ENCODE peak calls at places on chromosomes 16 and 17, in nine cellular contexts. Y is ELR; S is AG10803; A is stimulated activated CD4-positive, alpha-beta T cell treated with anti-CD3 and anti-CD28 coated beads, Interleukin-2, amount 100 ng/mL, for 48 hours; V is AG09319; J is stomach; X is HFF-Myc; T is GM12865; N is dorsolateral prefrontal cortex. R is an unnamed sample.
A peak's percentile ranks its signal among the peaks of the same experiment; 100 is the strongest.

GRCh38 chr16:14018848-14019247 is 52.3 kb upstream of the MRTFB start:
- DNase-seq in Y (no peak), S (no peak), A (no peak), V (no peak), J (no peak), X (no peak), T (no peak), N (no peak), R (no peak)

GRCh38 chr17:50149425-50150353 is 788 bp downstream of the PPP1R9B start:
- DNase-seq in Y (peak; percentile 85), S (peak; percentile 60), A (no peak), V (no peak), J (peak; percentile 77), X (no peak), T (peak; percentile 78), N (peak; percentile 39), R (no peak)

GRCh38 chr17:65055708-65056638 is 567 bp downstream of the GNA13 start:
- DNase-seq in Y (peak; percentile 75), S (peak; percentile 41), A (peak; percentile 51), V (no peak), J (peak; percentile 55), X (no peak), T (peak; percentile 68), N (peak; percentile 67), R (peak; percentile 49)

GRCh38 chr17:42251115-42251514 is 25.1 kb downstream of the STAT5B start:
- DNase-seq in Y (peak; percentile 45), S (no peak), A (no peak), V (no peak), J (no peak), X (no peak), T (no peak), N (no peak), R (no peak)

GRCh38 chr17:74452841-74453661 is 13.4 kb upstream of the CD300A start:
- DNase-seq in Y (no peak), S (no peak), A (no peak), V (no peak), J (no peak), X (no peak), T (no peak), N (no peak), R (no peak)

GRCh38 chr17:2551928-2552327 is 40.2 kb upstream of the METTL16 start:
- DNase-seq in Y (no peak), S (no peak), A (no peak), V (no peak), J (no peak), X (no peak), T (no peak), N (no peak), R (no peak)

GRCh38 chr17:351875-352420 is 659 bp downstream of the RPH3AL start:
- DNase-seq in Y (no peak), S (no peak), A (no peak), V (no peak), J (no peak), X (no peak), T (no peak), N (no peak), R (no peak)

GRCh38 chr16:30473231-30474061 is 904 bp downstream of the ITGAL start:
- DNase-seq in Y (no peak), S (no peak), A (peak; percentile 54), V (no peak), J (no peak), X (no peak), T (peak; percentile 64), N (no peak), R (peak; percentile 79)

GRCh38 chr17:39738568-39738901 is 797 bp downstream of the GRB7 start:
- DNase-seq in Y (peak; percentile 25), S (no peak), A (no peak), V (no peak), J (peak; percentile 70), X (no peak), T (no peak), N (no peak), R (peak; percentile 80)